ENCODE peak calls at places on chromosomes 2 and 18, in five cellular contexts. F is Caki2, A is lower leg skin, Y is stomach, Z is neuronal stem cell. Q is an unnamed sample.

GRCh38 chr18:26405190-26405781 is 143.1 kb downstream of the KCTD1 start:
- DNase-seq in F (peak), A (no peak), Y (peak), Z (no peak), Q (no peak)

GRCh38 chr2:60849165-60849564 is 32.2 kb upstream of the REL start:
- DNase-seq in F (no peak), A (no peak), Y (no peak), Z (no peak), Q (no peak)

GRCh38 chr18:71075147-71075546 is 786.3 kb downstream of the SOCS6 start:
- DNase-seq in F (no peak), A (no peak), Y (no peak), Z (no peak), Q (no peak)

GRCh38 chr2:127052771-127053691 is 53.9 kb downstream of the BIN1 start:
- DNase-seq in F (no peak), A (no peak), Y (no peak), Z (no peak), Q (peak)

GRCh38 chr2:237673130-237673921 is 45.9 kb downstream of the LRRFIP1 start:
- DNase-seq in F (peak), A (peak), Y (peak), Z (no peak), Q (peak)

GRCh38 chr2:47311764-47312503 is 91.0 kb upstream of the MSH2 start:
- DNase-seq in F (no peak), A (no peak), Y (no peak), Z (no peak), Q (no peak)

GRCh38 chr2:159030674-159031380 is 62.4 kb downstream of the TANC1 start:
- DNase-seq in F (peak), A (no peak), Y (peak), Z (peak), Q (peak)

GRCh38 chr18:80169607-80170006 is 60.5 kb downstream of the ADNP2 start:
- DNase-seq in F (no peak), A (peak), Y (no peak), Z (no peak), Q (no peak)

GRCh38 chr2:35125278-35125677 is 1230.3 kb upstream of the CRIM1 start:
- DNase-seq in F (no peak), A (no peak), Y (no peak), Z (no peak), Q (no peak)

GRCh38 chr18:70405051-70405450 is 116.2 kb downstream of the SOCS6 start:
- DNase-seq in F (no peak), A (no peak), Y (no peak), Z (no peak), Q (no peak)

GRCh38 chr18:36006997-36007396 is 34.5 kb downstream of the RMP24 start:
- DNase-seq in F (no peak), A (no peak), Y (no peak), Z (no peak), Q (no peak)

GRCh38 chr18:76545433-76546281 is 50.6 kb upstream of the ZNF516 start:
- DNase-seq in F (no peak), A (peak), Y (no peak), Z (no peak), Q (no peak)

GRCh38 chr2:58135861-58136260 is 89.3 kb downstream of the VRK2 start:
- DNase-seq in F (no peak), A (no peak), Y (no peak), Z (no peak), Q (no peak)

GRCh38 chr2:237475704-237476107 is 11.3 kb upstream of the MLPH start:
- DNase-seq in F (no peak), A (no peak), Y (no peak), Z (peak), Q (no peak)

GRCh38 chr2:101597347-101597944 is 100.1 kb upstream of the MAP4K4 start:
- DNase-seq in F (no peak), A (no peak), Y (no peak), Z (no peak), Q (no peak)

GRCh38 chr2:172736419-172737174 is 952 bp downstream of the RAPGEF4 start:
- DNase-seq in F (no peak), A (no peak), Y (no peak), Z (no peak), Q (no peak)

GRCh38 chr2:62204998-62205496 is 9.1 kb downstream of the B3GNT2 start:
- DNase-seq in F (no peak), A (peak), Y (no peak), Z (no peak), Q (peak)

GRCh38 chr18:75884728-75885127 is 457.2 kb upstream of the SMIM21 start:
- DNase-seq in F (no peak), A (no peak), Y (no peak), Z (no peak), Q (no peak)

GRCh38 chr2:205361272-205361671 is 321.0 kb upstream of the NRP2 start:
- DNase-seq in F (no peak), A (no peak), Y (no peak), Z (no peak), Q (no peak)

GRCh38 chr2:24181849-24182248 is 7.0 kb downstream of the FAM228A start:
- DNase-seq in F (peak), A (no peak), Y (no peak), Z (no peak), Q (no peak)

GRCh38 chr18:31247574-31248199 is 70.3 kb upstream of the DSG1 start:
- DNase-seq in F (no peak), A (no peak), Y (no peak), Z (no peak), Q (no peak)

GRCh38 chr2:10091182-10091932 is 11.1 kb upstream of the CYS1 start:
- DNase-seq in F (no peak), A (no peak), Y (peak), Z (no peak), Q (no peak)

GRCh38 chr2:28356095-28356911 is 36.4 kb upstream of the FOSL2 start:
- DNase-seq in F (peak), A (peak), Y (peak), Z (no peak), Q (peak)

GRCh38 chr2:19714926-19715325 is 186.9 kb downstream of the TTC32 start:
- DNase-seq in F (no peak), A (no peak), Y (no peak), Z (no peak), Q (no peak)

GRCh38 chr2:219506802-219507554 is 7.3 kb upstream of the ASIC4 start:
- DNase-seq in F (no peak), A (no peak), Y (no peak), Z (no peak), Q (peak)

GRCh38 chr2:64562148-64562784 is 38.1 kb downstream of the AFTPH start:
- DNase-seq in F (peak), A (no peak), Y (no peak), Z (no peak), Q (no peak)

GRCh38 chr2:221767106-221767878 is 195.2 kb upstream of the EPHA4 start:
- DNase-seq in F (no peak), A (no peak), Y (no peak), Z (no peak), Q (no peak)

GRCh38 chr2:18473241-18473841 is 87.1 kb downstream of the RDH14 start:
- DNase-seq in F (peak), A (no peak), Y (no peak), Z (no peak), Q (no peak)

GRCh38 chr18:26477828-26478466 is 70.4 kb downstream of the KCTD1 start:
- DNase-seq in F (peak), A (no peak), Y (no peak), Z (no peak), Q (no peak)

GRCh38 chr2:106358081-106358480 is 110.1 kb downstream of the RGPD3 start:
- DNase-seq in F (no peak), A (no peak), Y (no peak), Z (no peak), Q (no peak)

GRCh38 chr2:223487447-223487846 is 114.7 kb downstream of the SCG2 start:
- DNase-seq in F (no peak), A (no peak), Y (no peak), Z (no peak), Q (no peak)

GRCh38 chr2:160940271-160940670 is 220.0 kb upstream of the TANK start:
- DNase-seq in F (no peak), A (no peak), Y (no peak), Z (no peak), Q (no peak)

GRCh38 chr2:101501443-101501842 is 26.5 kb upstream of the RFX8 start:
- DNase-seq in F (no peak), A (no peak), Y (no peak), Z (no peak), Q (no peak)

GRCh38 chr2:109321570-109321969 is 192.6 kb downstream of the SH3RF3 start:
- DNase-seq in F (no peak), A (no peak), Y (no peak), Z (no peak), Q (no peak)

GRCh38 chr18:79387615-79388014 is 8.1 kb upstream of the NFATC1 start:
- DNase-seq in F (no peak), A (peak), Y (no peak), Z (no peak), Q (no peak)